ENCODE peak calls at places on chromosomes 4 and X, in six cellular contexts. One of them, this sample, is unnamed.

GRCh38 chrX:39903343-39903742 is 194.4 kb downstream of the BCOR start:
- DNase-seq in MM.1S: no peak
- DNase-seq in effector memory CD4-positive, alpha-beta T cell: no peak
- DNase-seq in adipocyte: peak; percentile 71
- DNase-seq in Karpas-422: no peak
- DNase-seq in CD4-positive, CD25-positive, alpha-beta regulatory T cell: no peak
- DNase-seq in this sample: no peak

GRCh38 chr4:71186566-71187398 is 152.0 kb upstream of the SLC4A4 start:
- DNase-seq in adipocyte: peak; percentile 91
- DNase-seq in Karpas-422: peak; percentile 41
- DNase-seq in effector memory CD4-positive, alpha-beta T cell: no peak
- DNase-seq in CD4-positive, CD25-positive, alpha-beta regulatory T cell: no peak
- DNase-seq in MM.1S: peak; percentile 55
- DNase-seq in this sample: peak; percentile 87

GRCh38 chr4:118964891-118965411 is 76.3 kb downstream of the SYNPO2 start:
- DNase-seq in effector memory CD4-positive, alpha-beta T cell: no peak
- DNase-seq in adipocyte: peak; percentile 52
- DNase-seq in CD4-positive, CD25-positive, alpha-beta regulatory T cell: no peak
- DNase-seq in MM.1S: no peak
- DNase-seq in Karpas-422: no peak
- DNase-seq in this sample: no peak

GRCh38 chr4:186724048-186724860 is 598 bp upstream of the FAT1 start:
- DNase-seq in CD4-positive, CD25-positive, alpha-beta regulatory T cell: no peak
- DNase-seq in adipocyte: peak; percentile 86
- DNase-seq in effector memory CD4-positive, alpha-beta T cell: no peak
- DNase-seq in MM.1S: peak; percentile 54
- DNase-seq in Karpas-422: no peak
- DNase-seq in this sample: peak; percentile 75

GRCh38 chr4:163331629-163332360 is 601 bp downstream of the NPY1R start:
- DNase-seq in adipocyte: peak; percentile 27
- DNase-seq in CD4-positive, CD25-positive, alpha-beta regulatory T cell: no peak
- DNase-seq in Karpas-422: no peak
- DNase-seq in effector memory CD4-positive, alpha-beta T cell: no peak
- DNase-seq in MM.1S: no peak
- DNase-seq in this sample: peak; percentile 45

GRCh38 chr4:36051634-36052033 is 192.7 kb downstream of the ARAP2 start:
- DNase-seq in MM.1S: no peak
- DNase-seq in adipocyte: no peak
- DNase-seq in CD4-positive, CD25-positive, alpha-beta regulatory T cell: no peak
- DNase-seq in Karpas-422: no peak
- DNase-seq in effector memory CD4-positive, alpha-beta T cell: no peak
- DNase-seq in this sample: no peak

GRCh38 chrX:2627272-2627867 is 63.7 kb upstream of the CD99 start:
- DNase-seq in CD4-positive, CD25-positive, alpha-beta regulatory T cell: peak; percentile 75
- DNase-seq in adipocyte: peak; percentile 40
- DNase-seq in Karpas-422: peak; percentile 77
- DNase-seq in MM.1S: peak; percentile 48
- DNase-seq in effector memory CD4-positive, alpha-beta T cell: no peak
- DNase-seq in this sample: no peak

GRCh38 chrX:69991685-69992084 is 58.1 kb downstream of the AWAT2 start:
- DNase-seq in effector memory CD4-positive, alpha-beta T cell: no peak
- DNase-seq in MM.1S: no peak
- DNase-seq in CD4-positive, CD25-positive, alpha-beta regulatory T cell: no peak
- DNase-seq in Karpas-422: no peak
- DNase-seq in adipocyte: no peak
- DNase-seq in this sample: no peak

GRCh38 chrX:1554469-1555210 is 17.7 kb upstream of the P2RY8 start:
- DNase-seq in CD4-positive, CD25-positive, alpha-beta regulatory T cell: peak; percentile 97
- DNase-seq in effector memory CD4-positive, alpha-beta T cell: peak; percentile 39
- DNase-seq in Karpas-422: no peak
- DNase-seq in MM.1S: no peak
- DNase-seq in adipocyte: no peak
- DNase-seq in this sample: no peak

GRCh38 chr4:82439088-82439487 is 8.7 kb downstream of the ENOPH1 start:
- DNase-seq in Karpas-422: no peak
- DNase-seq in CD4-positive, CD25-positive, alpha-beta regulatory T cell: no peak
- DNase-seq in effector memory CD4-positive, alpha-beta T cell: no peak
- DNase-seq in MM.1S: no peak
- DNase-seq in adipocyte: no peak
- DNase-seq in this sample: no peak

GRCh38 chr4:99022566-99022965 is 27.0 kb downstream of the METAP1 start:
- DNase-seq in MM.1S: no peak
- DNase-seq in adipocyte: no peak
- DNase-seq in CD4-positive, CD25-positive, alpha-beta regulatory T cell: no peak
- DNase-seq in effector memory CD4-positive, alpha-beta T cell: no peak
- DNase-seq in Karpas-422: no peak
- DNase-seq in this sample: peak; percentile 20

GRCh38 chr4:12852338-12853307 is 631.5 kb downstream of the RAB28 start:
- DNase-seq in Karpas-422: peak; percentile 75
- DNase-seq in CD4-positive, CD25-positive, alpha-beta regulatory T cell: peak; percentile 21
- DNase-seq in effector memory CD4-positive, alpha-beta T cell: no peak
- DNase-seq in adipocyte: peak; percentile 82
- DNase-seq in MM.1S: peak; percentile 77
- DNase-seq in this sample: peak; percentile 9

GRCh38 chrX:42195506-42195905 is 272.2 kb upstream of the CASK start:
- DNase-seq in Karpas-422: no peak
- DNase-seq in effector memory CD4-positive, alpha-beta T cell: no peak
- DNase-seq in adipocyte: no peak
- DNase-seq in CD4-positive, CD25-positive, alpha-beta regulatory T cell: no peak
- DNase-seq in MM.1S: no peak
- DNase-seq in this sample: no peak

GRCh38 chr4:87068591-87069021 is 133.8 kb downstream of the AFF1 start:
- DNase-seq in Karpas-422: no peak
- DNase-seq in MM.1S: no peak
- DNase-seq in adipocyte: peak; percentile 57
- DNase-seq in effector memory CD4-positive, alpha-beta T cell: no peak
- DNase-seq in CD4-positive, CD25-positive, alpha-beta regulatory T cell: no peak
- DNase-seq in this sample: no peak

GRCh38 chrX:136626237-136626636 is 21.7 kb upstream of the CD40LG start:
- DNase-seq in adipocyte: no peak
- DNase-seq in Karpas-422: no peak
- DNase-seq in MM.1S: no peak
- DNase-seq in CD4-positive, CD25-positive, alpha-beta regulatory T cell: peak; percentile 60
- DNase-seq in effector memory CD4-positive, alpha-beta T cell: no peak
- DNase-seq in this sample: no peak

GRCh38 chr4:114384629-114385028 is 214.0 kb upstream of the UGT8 start:
- DNase-seq in MM.1S: peak; percentile 56
- DNase-seq in CD4-positive, CD25-positive, alpha-beta regulatory T cell: peak; percentile 20
- DNase-seq in effector memory CD4-positive, alpha-beta T cell: no peak
- DNase-seq in adipocyte: peak; percentile 79
- DNase-seq in Karpas-422: peak; percentile 78
- DNase-seq in this sample: no peak

GRCh38 chrX:40849906-40850672 is 114.7 kb upstream of the MED14 start:
- DNase-seq in effector memory CD4-positive, alpha-beta T cell: no peak
- DNase-seq in adipocyte: no peak
- DNase-seq in MM.1S: no peak
- DNase-seq in Karpas-422: peak; percentile 48
- DNase-seq in CD4-positive, CD25-positive, alpha-beta regulatory T cell: no peak
- DNase-seq in this sample: no peak

GRCh38 chrX:153667931-153668396 is 5.6 kb downstream of the PNCK start:
- DNase-seq in CD4-positive, CD25-positive, alpha-beta regulatory T cell: peak; percentile 72
- DNase-seq in effector memory CD4-positive, alpha-beta T cell: peak; percentile 54
- DNase-seq in Karpas-422: peak; percentile 94
- DNase-seq in MM.1S: peak; percentile 61
- DNase-seq in adipocyte: peak; percentile 82
- DNase-seq in this sample: peak; percentile 94

GRCh38 chr4:53055274-53055673 is 193.2 kb downstream of the RASL11B start:
- DNase-seq in adipocyte: peak; percentile 76
- DNase-seq in MM.1S: no peak
- DNase-seq in effector memory CD4-positive, alpha-beta T cell: no peak
- DNase-seq in CD4-positive, CD25-positive, alpha-beta regulatory T cell: no peak
- DNase-seq in Karpas-422: no peak
- DNase-seq in this sample: no peak

GRCh38 chrX:119970574-119970973 is 27.0 kb upstream of the NKAP start:
- DNase-seq in adipocyte: no peak
- DNase-seq in Karpas-422: no peak
- DNase-seq in CD4-positive, CD25-positive, alpha-beta regulatory T cell: no peak
- DNase-seq in effector memory CD4-positive, alpha-beta T cell: no peak
- DNase-seq in MM.1S: peak; percentile 40
- DNase-seq in this sample: no peak

GRCh38 chr4:11456441-11456840 is 27.7 kb upstream of the HS3ST1 start:
- DNase-seq in CD4-positive, CD25-positive, alpha-beta regulatory T cell: no peak
- DNase-seq in adipocyte: no peak
- DNase-seq in MM.1S: no peak
- DNase-seq in effector memory CD4-positive, alpha-beta T cell: no peak
- DNase-seq in Karpas-422: no peak
- DNase-seq in this sample: no peak

GRCh38 chrX:73903941-73904340 is 340.9 kb downstream of the CHIC1 start:
- DNase-seq in MM.1S: no peak
- DNase-seq in effector memory CD4-positive, alpha-beta T cell: no peak
- DNase-seq in CD4-positive, CD25-positive, alpha-beta regulatory T cell: no peak
- DNase-seq in Karpas-422: no peak
- DNase-seq in adipocyte: no peak
- DNase-seq in this sample: no peak

GRCh38 chr4:174213734-174214101 is 69.7 kb downstream of the FBXO8 start:
- DNase-seq in MM.1S: no peak
- DNase-seq in effector memory CD4-positive, alpha-beta T cell: no peak
- DNase-seq in adipocyte: no peak
- DNase-seq in CD4-positive, CD25-positive, alpha-beta regulatory T cell: no peak
- DNase-seq in Karpas-422: no peak
- DNase-seq in this sample: no peak
- H3K4me1 ChIP-seq in MM.1S: no peaks in the 10 kb centered on the region
- H3K4me1 ChIP-seq in effector memory CD4-positive, alpha-beta T cell: peaks cover 35% of the 10 kb centered on the region
- H3K4me1 ChIP-seq in adipocyte: peaks cover 28% of the 10 kb centered on the region
- H3K4me1 ChIP-seq in CD4-positive, CD25-positive, alpha-beta regulatory T cell: peaks cover 34% of the 10 kb centered on the region
- H3K4me1 ChIP-seq in Karpas-422: no peaks in the 10 kb centered on the region
- H3K4me1 ChIP-seq in this sample: peaks cover 10% of the 10 kb centered on the region

GRCh38 chr4:139735381-139736256 is 70.0 kb downstream of the MGST2 start:
- DNase-seq in Karpas-422: peak; percentile 72
- DNase-seq in MM.1S: no peak
- DNase-seq in effector memory CD4-positive, alpha-beta T cell: no peak
- DNase-seq in adipocyte: no peak
- DNase-seq in CD4-positive, CD25-positive, alpha-beta regulatory T cell: no peak
- DNase-seq in this sample: peak; percentile 75

GRCh38 chr4:139736661-139737060 is 71.0 kb downstream of the MGST2 start:
- DNase-seq in effector memory CD4-positive, alpha-beta T cell: no peak
- DNase-seq in Karpas-422: peak; percentile 80
- DNase-seq in MM.1S: no peak
- DNase-seq in adipocyte: peak; percentile 38
- DNase-seq in CD4-positive, CD25-positive, alpha-beta regulatory T cell: no peak
- DNase-seq in this sample: no peak

GRCh38 chr4:139734201-139734874 is 68.7 kb downstream of the MGST2 start:
- DNase-seq in effector memory CD4-positive, alpha-beta T cell: no peak
- DNase-seq in CD4-positive, CD25-positive, alpha-beta regulatory T cell: no peak
- DNase-seq in MM.1S: no peak
- DNase-seq in Karpas-422: peak; percentile 76
- DNase-seq in adipocyte: peak; percentile 92
- DNase-seq in this sample: no peak

GRCh38 chr4:139736257-139736626 is 70.6 kb downstream of the MGST2 start:
- DNase-seq in adipocyte: no peak
- DNase-seq in effector memory CD4-positive, alpha-beta T cell: no peak
- DNase-seq in CD4-positive, CD25-positive, alpha-beta regulatory T cell: no peak
- DNase-seq in Karpas-422: peak; percentile 81
- DNase-seq in MM.1S: no peak
- DNase-seq in this sample: no peak

DNA sequence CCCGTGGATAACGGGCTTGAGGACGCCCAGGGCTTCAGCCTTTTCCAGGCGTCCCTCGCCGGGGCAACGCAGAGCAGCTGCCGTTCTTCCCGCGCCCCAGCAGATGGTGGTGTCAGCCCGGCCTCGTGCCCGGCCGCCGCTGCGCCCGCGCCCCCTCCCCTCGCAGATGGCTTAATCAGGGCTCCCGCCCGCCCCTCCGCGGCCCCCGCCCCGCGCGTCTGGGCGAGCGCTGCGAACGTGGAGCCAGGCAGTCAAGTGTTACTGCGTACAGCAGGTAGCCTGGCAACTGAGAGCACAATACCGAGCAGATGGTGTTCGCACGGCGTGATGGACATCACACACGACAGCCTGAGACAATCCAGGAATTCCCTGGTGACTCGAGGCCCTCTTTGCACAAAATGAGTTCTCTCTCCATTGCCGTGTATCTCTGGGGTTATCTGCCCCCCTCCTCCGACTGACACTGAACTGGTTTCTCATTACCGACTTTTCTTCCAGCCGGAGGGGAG is 69.3 kb downstream of the MGST2 start:
- DNase-seq in Karpas-422: peak; percentile 92
- DNase-seq in MM.1S: peak; percentile 62
- DNase-seq in effector memory CD4-positive, alpha-beta T cell: no peak
- DNase-seq in CD4-positive, CD25-positive, alpha-beta regulatory T cell: peak; percentile 36
- DNase-seq in adipocyte: peak; percentile 94
- DNase-seq in this sample: peak; percentile 93
- H3K4me1 ChIP-seq in Karpas-422: peaks cover 56% of the 10 kb centered on the region
- H3K4me1 ChIP-seq in MM.1S: no peaks in the 10 kb centered on the region
- H3K4me1 ChIP-seq in effector memory CD4-positive, alpha-beta T cell: peaks cover 9% of the 10 kb centered on the region
- H3K4me1 ChIP-seq in CD4-positive, CD25-positive, alpha-beta regulatory T cell: peaks cover 14% of the 10 kb centered on the region
- H3K4me1 ChIP-seq in adipocyte: peaks cover 42% of the 10 kb centered on the region
- H3K4me1 ChIP-seq in this sample: peaks cover 22% of the 10 kb centered on the region

GRCh38 chr4:168651374-168651773 is 154.5 kb downstream of the PALLD start:
- DNase-seq in MM.1S: no peak
- DNase-seq in effector memory CD4-positive, alpha-beta T cell: no peak
- DNase-seq in Karpas-422: no peak
- DNase-seq in adipocyte: no peak
- DNase-seq in CD4-positive, CD25-positive, alpha-beta regulatory T cell: no peak
- DNase-seq in this sample: no peak
- H3K4me1 ChIP-seq in MM.1S: peaks cover 5% of the 10 kb centered on the region
- H3K4me1 ChIP-seq in effector memory CD4-positive, alpha-beta T cell: no peaks in the 10 kb centered on the region
- H3K4me1 ChIP-seq in Karpas-422: no peaks in the 10 kb centered on the region
- H3K4me1 ChIP-seq in adipocyte: peaks cover 18% of the 10 kb centered on the region
- H3K4me1 ChIP-seq in CD4-positive, CD25-positive, alpha-beta regulatory T cell: no peaks in the 10 kb centered on the region
- H3K4me1 ChIP-seq in this sample: no peaks in the 10 kb centered on the region

GRCh38 chr4:173237722-173238121 is 69.1 kb downstream of the GALNT7 start:
- DNase-seq in Karpas-422: no peak
- DNase-seq in adipocyte: no peak
- DNase-seq in effector memory CD4-positive, alpha-beta T cell: no peak
- DNase-seq in CD4-positive, CD25-positive, alpha-beta regulatory T cell: no peak
- DNase-seq in MM.1S: no peak
- DNase-seq in this sample: no peak
- H3K4me1 ChIP-seq in Karpas-422: peaks cover 68% of the 10 kb centered on the region
- H3K4me1 ChIP-seq in adipocyte: no peaks in the 10 kb centered on the region
- H3K4me1 ChIP-seq in effector memory CD4-positive, alpha-beta T cell: peaks cover 3% of the 10 kb centered on the region
- H3K4me1 ChIP-seq in CD4-positive, CD25-positive, alpha-beta regulatory T cell: no peaks in the 10 kb centered on the region
- H3K4me1 ChIP-seq in MM.1S: peaks cover 2% of the 10 kb centered on the region
- H3K4me1 ChIP-seq in this sample: no peaks in the 10 kb centered on the region

This sample was measured in pancreas.